ENCODE peak calls at places on chromosomes 16 and 17, in nine cellular contexts. W is A549; P is GM12878; M is Caco-2; B is testis; O is tibial artery; Y is left ventricle myocardium inferior; G is IMR-90; T is CD8-positive, alpha-beta T cell. R is an unnamed sample.

GRCh38 chr17:61306003-61306402 is 93.6 kb upstream of the TBX2 start:
- DNase-seq in W (no peak), P (no peak), M (no peak), B (no peak), O (no peak), Y (no peak), G (no peak), T (no peak), R (no peak)

GRCh38 chr17:9185142-9185541 is 163.8 kb downstream of the NTN1 start:
- DNase-seq in W (no peak), P (no peak), M (no peak), B (no peak), O (no peak), Y (no peak), G (no peak), T (no peak), R (no peak)

GRCh38 chr17:8857919-8858318 is 9.6 kb downstream of the PIK3R6 start:
- DNase-seq in W (no peak), P (peak; percentile 95), M (no peak), B (no peak), O (no peak), Y (peak; percentile 41), G (peak; percentile 42), T (no peak), R (peak; percentile 76)

GRCh38 chr17:49504369-49504768 is 9.3 kb downstream of the NGFR start:
- DNase-seq in W (no peak), P (no peak), M (no peak), B (no peak), O (no peak), Y (no peak), G (no peak), T (no peak), R (no peak)

GRCh38 chr17:45020354-45021138 is 30.9 kb downstream of the DCAKD start:
- DNase-seq in W (no peak), P (no peak), M (no peak), B (peak; percentile 48), O (no peak), Y (no peak), G (peak; percentile 22), T (no peak), R (no peak)

GRCh38 chr17:59753522-59754467 is 46.3 kb downstream of the VMP1 start:
- DNase-seq in W (peak; percentile 81), P (peak; percentile 73), M (peak; percentile 77), B (no peak), O (no peak), Y (no peak), G (peak; percentile 93), T (no peak), R (peak; percentile 93)

GRCh38 chr16:19001788-19002187 is 18.1 kb downstream of the TMC7 start:
- DNase-seq in W (no peak), P (no peak), M (no peak), B (no peak), O (peak; percentile 69), Y (no peak), G (peak; percentile 46), T (no peak), R (no peak)

GRCh38 chr17:54956802-54957201 is 11.7 kb downstream of the COX11 start:
- DNase-seq in W (no peak), P (no peak), M (no peak), B (no peak), O (no peak), Y (no peak), G (no peak), T (no peak), R (no peak)

GRCh38 chr17:52930581-52930980 is 772.1 kb upstream of the CA10 start:
- DNase-seq in W (no peak), P (no peak), M (no peak), B (no peak), O (no peak), Y (no peak), G (no peak), T (no peak), R (no peak)

GRCh38 chr17:74686761-74687160 is 26.0 kb downstream of the CD300LF start:
- DNase-seq in W (no peak), P (no peak), M (no peak), B (no peak), O (no peak), Y (no peak), G (no peak), T (no peak), R (no peak)

GRCh38 chr17:78652913-78653312 is 75.7 kb upstream of the DNAH17 start:
- DNase-seq in W (no peak), P (no peak), M (no peak), B (no peak), O (no peak), Y (no peak), G (no peak), T (no peak), R (no peak)

GRCh38 chr16:23903001-23903414 is 67.2 kb downstream of the PRKCB start:
- DNase-seq in W (no peak), P (no peak), M (no peak), B (no peak), O (no peak), Y (no peak), G (no peak), T (no peak), R (no peak)

GRCh38 chr16:67447508-67448076 is 16.7 kb downstream of the HSD11B2 start:
- DNase-seq in W (peak; percentile 77), P (peak; percentile 15), M (peak; percentile 74), B (no peak), O (no peak), Y (peak; percentile 60), G (peak; percentile 42), T (peak; percentile 18), R (peak; percentile 89)

GRCh38 chr17:29710891-29711418 is 88.2 kb upstream of the CORO6 start:
- DNase-seq in W (no peak), P (no peak), M (peak; percentile 68), B (no peak), O (no peak), Y (no peak), G (peak; percentile 56), T (no peak), R (peak; percentile 55)

GRCh38 chr16:65457084-65457483 is 335.2 kb upstream of the CDH11 start:
- DNase-seq in W (no peak), P (no peak), M (no peak), B (no peak), O (no peak), Y (no peak), G (no peak), T (no peak), R (no peak)

GRCh38 chr17:16259926-16260325 is 42.9 kb downstream of the PIGL start:
- DNase-seq in W (no peak), P (no peak), M (no peak), B (no peak), O (no peak), Y (no peak), G (no peak), T (no peak), R (no peak)

DNA sequence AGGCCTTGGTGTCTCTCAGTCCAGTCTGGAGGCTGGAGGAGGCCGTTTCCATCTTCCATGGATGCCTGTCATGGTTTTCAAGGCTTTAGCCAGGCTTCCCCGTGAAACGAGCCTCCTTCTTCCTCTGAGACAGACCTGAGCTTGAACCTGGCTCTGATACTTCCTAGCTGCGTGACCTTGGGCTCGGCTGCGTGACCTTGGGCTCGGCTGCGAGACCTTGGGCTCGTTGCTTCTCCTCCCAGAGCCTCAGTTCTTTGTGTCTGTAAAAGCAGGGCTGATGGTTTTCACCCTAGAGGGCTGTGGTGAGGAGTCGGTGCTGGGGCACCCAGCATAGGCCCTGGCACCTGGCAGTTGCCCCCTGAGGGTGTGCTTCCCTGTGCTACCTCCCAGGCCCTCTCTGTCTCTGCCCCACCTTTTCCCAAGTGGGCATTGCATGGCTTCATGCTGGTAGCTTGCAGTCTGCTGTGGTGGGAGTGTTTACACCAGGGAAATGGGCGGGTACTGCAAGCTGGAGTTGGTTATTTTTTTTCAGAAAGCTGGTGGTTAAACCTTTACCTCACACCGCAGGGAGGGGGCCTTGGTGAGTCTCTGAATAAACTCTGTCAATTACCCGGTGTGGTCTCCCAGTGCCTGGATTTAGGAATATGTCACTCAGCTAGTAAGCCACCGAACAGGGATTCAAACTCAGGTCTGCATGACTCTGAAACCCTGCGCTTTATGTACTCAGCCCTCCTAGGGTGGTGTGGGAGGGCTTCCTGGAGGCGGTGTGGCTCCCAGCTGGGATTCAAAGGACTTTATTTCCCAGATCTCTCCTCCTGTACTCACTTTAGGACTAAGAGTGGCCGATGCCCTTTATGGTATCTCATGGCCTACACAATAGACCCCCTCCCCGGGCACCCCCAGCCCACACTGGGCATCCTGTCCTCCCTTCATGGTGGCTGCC is 129.0 kb upstream of the CIBAR2 start:
- DNase-seq in W (no peak), P (no peak), M (no peak), B (no peak), O (no peak), Y (no peak), G (no peak), T (no peak), R (no peak)
- TF ChIP-seq CTCF in W (no peak), P (no peak), M (no peak), B (no peak), O (no peak), Y (no peak), G (no peak), T (no peak), R (no peak)

GRCh38 chr16:85330694-85331188 is 218.5 kb upstream of the CIBAR2 start:
- DNase-seq in W (peak; percentile 85), P (no peak), M (peak; percentile 72), B (peak; percentile 61), O (no peak), Y (no peak), G (peak; percentile 86), T (no peak), R (peak; percentile 91)
- H3K4me1 ChIP-seq in W (peaks cover 10% of the 10 kb centered on the region), P (no peaks in the 10 kb centered on the region), M (peaks cover 44% of the 10 kb centered on the region), B (peaks cover 29% of the 10 kb centered on the region), O (peaks cover 31% of the 10 kb centered on the region), Y (peaks cover 49% of the 10 kb centered on the region), G (peaks cover 14% of the 10 kb centered on the region), T (peaks cover 22% of the 10 kb centered on the region), R (peaks cover 48% of the 10 kb centered on the region)

DNA sequence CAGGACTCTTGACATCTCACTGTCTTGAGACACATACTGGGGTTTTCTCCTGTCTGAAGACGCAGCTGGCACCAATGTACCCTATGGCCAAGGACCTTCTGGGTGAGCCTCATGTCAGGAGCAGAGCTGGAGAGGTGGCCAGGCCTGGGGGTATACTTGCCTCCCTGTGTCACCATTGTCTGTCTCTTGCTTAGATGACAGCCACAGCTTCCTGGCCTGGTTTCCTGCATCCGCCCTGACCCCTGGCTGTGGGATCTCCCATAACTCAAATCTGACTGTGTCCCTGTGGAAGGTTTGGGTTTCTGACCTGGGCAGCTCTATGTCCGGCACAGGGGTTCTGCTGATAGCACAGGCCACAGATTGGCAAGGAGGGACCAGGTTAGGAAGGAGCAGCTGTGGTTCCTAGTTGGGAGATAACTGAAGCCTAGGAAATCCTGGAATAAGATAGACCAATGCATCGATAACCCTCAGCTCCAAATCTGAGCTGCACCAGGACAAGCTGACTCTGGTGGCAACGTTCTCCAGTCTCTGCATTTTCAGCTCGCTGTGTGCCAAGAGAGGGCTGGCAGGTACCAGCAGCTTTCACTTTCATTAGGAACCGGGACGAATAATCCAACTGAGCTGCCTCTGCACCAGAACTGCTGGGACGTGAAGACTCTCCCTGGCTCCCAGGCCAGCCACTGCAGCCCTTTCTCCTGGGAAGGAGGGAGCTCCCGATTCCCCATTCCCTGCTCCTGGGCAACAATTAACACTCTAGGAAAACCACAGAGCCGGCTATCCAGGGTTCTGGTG is 5.0 kb downstream of the DEXI start:
- DNase-seq in W (no peak), P (no peak), M (no peak), B (no peak), O (no peak), Y (peak; percentile 40), G (no peak), T (no peak), R (no peak)
- H3K4me3 ChIP-seq in W (no peak overlapping the region), P (peak overlapping the region; percentile 82), M (no peak overlapping the region), B (no peak overlapping the region), O (peak overlapping the region; percentile 28), Y (peak overlapping the region; percentile 93), G (no peak overlapping the region), T (peak overlapping the region; percentile 14), R (no peak overlapping the region)

GRCh38 chr16:10942352-10943297 is at the start of gene DEXI:
- DNase-seq in W (peak; percentile 98), P (peak; percentile 69), M (peak; percentile 95), B (peak; percentile 95), O (peak; percentile 98), Y (peak; percentile 96), G (peak; percentile 84), T (peak; percentile 94), R (peak; percentile 92)
- TF ChIP-seq CTCF in W (no peak), P (no peak), M (no peak), B (peak; percentile 63), O (no peak), Y (peak; percentile 50), G (no peak), T (no peak), R (no peak)

R was measured in cardiac muscle cell.